ENCODE peak calls at places on chromosomes 3 and 15, in four cellular contexts. One of them, this sample, is unnamed.

GRCh38 chr3:155217591-155217990 is 75.9 kb downstream of the STRIT1 start:
- DNase-seq in G401: no peak
- DNase-seq in Ammon's horn: no peak
- DNase-seq in coronary artery: no peak
- DNase-seq in this sample: no peak

GRCh38 chr3:46065294-46065705 is 38.0 kb upstream of the XCR1 start:
- DNase-seq in G401: no peak
- DNase-seq in coronary artery: no peak
- DNase-seq in Ammon's horn: no peak
- DNase-seq in this sample: no peak

GRCh38 chr3:65871305-65872141 is 167.2 kb downstream of the MAGI1 start:
- DNase-seq in Ammon's horn: no peak
- DNase-seq in coronary artery: no peak
- DNase-seq in G401: peak; percentile 46
- DNase-seq in this sample: no peak

GRCh38 chr15:88419830-88420229 is 47.4 kb downstream of the MRPL46 start:
- DNase-seq in Ammon's horn: no peak
- DNase-seq in coronary artery: no peak
- DNase-seq in G401: no peak
- DNase-seq in this sample: no peak

GRCh38 chr3:114290911-114291901 is 2.6 kb upstream of the TIGIT start:
- DNase-seq in G401: peak; percentile 16
- DNase-seq in coronary artery: no peak
- DNase-seq in Ammon's horn: peak; percentile 15
- DNase-seq in this sample: peak; percentile 27

GRCh38 chr3:195240171-195240701 is 30.7 kb downstream of the XXYLT1 start:
- DNase-seq in G401: peak; percentile 20
- DNase-seq in coronary artery: peak; percentile 84
- DNase-seq in Ammon's horn: no peak
- DNase-seq in this sample: no peak

GRCh38 chr3:131804565-131805133 is 230.2 kb downstream of the CPNE4 start:
- DNase-seq in Ammon's horn: no peak
- DNase-seq in G401: no peak
- DNase-seq in coronary artery: no peak
- DNase-seq in this sample: no peak

GRCh38 chr3:140931016-140931454 is 10.6 kb upstream of the SLC25A36 start:
- DNase-seq in coronary artery: no peak
- DNase-seq in G401: no peak
- DNase-seq in Ammon's horn: no peak
- DNase-seq in this sample: no peak

GRCh38 chr3:122076414-122077292 is 21.5 kb downstream of the CD86 start:
- DNase-seq in Ammon's horn: no peak
- DNase-seq in coronary artery: no peak
- DNase-seq in G401: no peak
- DNase-seq in this sample: no peak

GRCh38 chr3:23418026-23418425 is 214.9 kb downstream of the UBE2E2 start:
- DNase-seq in Ammon's horn: no peak
- DNase-seq in G401: no peak
- DNase-seq in coronary artery: no peak
- DNase-seq in this sample: no peak

GRCh38 chr3:195267096-195267495 is 3.9 kb downstream of the XXYLT1 start:
- DNase-seq in G401: no peak
- DNase-seq in coronary artery: no peak
- DNase-seq in Ammon's horn: no peak
- DNase-seq in this sample: no peak

GRCh38 chr3:148970311-148970710 is 21.0 kb upstream of the GYG1 start:
- DNase-seq in Ammon's horn: no peak
- DNase-seq in coronary artery: no peak
- DNase-seq in G401: no peak
- DNase-seq in this sample: no peak

GRCh38 chr3:119322021-119322522 is 27.9 kb downstream of the ARHGAP31 start:
- DNase-seq in Ammon's horn: no peak
- DNase-seq in G401: no peak
- DNase-seq in coronary artery: no peak
- DNase-seq in this sample: no peak

GRCh38 chr3:126288314-126288713 is 68.9 kb downstream of the KLF15 start:
- DNase-seq in coronary artery: no peak
- DNase-seq in Ammon's horn: peak; percentile 71
- DNase-seq in G401: peak; percentile 52
- DNase-seq in this sample: peak; percentile 29

GRCh38 chr3:44108481-44108880 is 133.2 kb upstream of the TOPAZ1 start:
- DNase-seq in coronary artery: no peak
- DNase-seq in Ammon's horn: peak; percentile 67
- DNase-seq in G401: no peak
- DNase-seq in this sample: no peak

This sample was measured in globus pallidus.